ENCODE peak calls at places on chromosomes 4 and X, in nine cellular contexts. K is AG04450, Z is PC-3, E is AG10803, G is H7, B is tibial nerve, H is K562, D is neural progenitor cell, X is IMR-90. F is an unnamed sample.

GRCh38 chr4:11599044-11599443 is 170.3 kb upstream of the HS3ST1 start:
- DNase-seq in G (no peak), Z (peak; percentile 53), E (no peak), H (no peak), K (no peak), B (no peak), X (no peak), D (no peak), F (peak; percentile 49)

GRCh38 chrX:2888309-2888708 is 40.8 kb downstream of the ARSD start:
- DNase-seq in G (no peak), B (no peak), X (no peak), Z (no peak), K (no peak), D (no peak), E (no peak), H (no peak), F (no peak)

GRCh38 chr4:35772291-35772690 is 472.0 kb downstream of the ARAP2 start:
- DNase-seq in K (no peak), Z (peak; percentile 73), B (no peak), G (no peak), X (no peak), H (no peak), E (no peak), D (no peak), F (peak; percentile 91)

GRCh38 chr4:90825849-90826248 is 698.7 kb downstream of the CCSER1 start:
- DNase-seq in X (no peak), D (no peak), E (no peak), H (no peak), G (no peak), K (no peak), Z (no peak), B (no peak), F (no peak)

GRCh38 chr4:40621592-40622512 is 7.8 kb downstream of the RBM47 start:
- DNase-seq in E (peak; percentile 99), G (no peak), Z (peak; percentile 86), H (peak; percentile 52), D (no peak), X (peak; percentile 98), K (peak; percentile 94), B (peak; percentile 47), F (peak; percentile 99)

GRCh38 chrX:35711281-35711680 is 86.9 kb upstream of the MAGEB16 start:
- DNase-seq in E (no peak), Z (no peak), G (no peak), B (no peak), H (no peak), D (no peak), X (no peak), K (no peak), F (no peak)

GRCh38 chr4:170853422-170854021 is 763.8 kb upstream of the AADAT start:
- DNase-seq in B (peak; percentile 13), D (peak; percentile 77), Z (peak; percentile 59), E (peak; percentile 11), H (peak; percentile 35), G (peak; percentile 2), K (no peak), X (no peak), F (peak; percentile 68)

GRCh38 chr4:106898621-106899230 is 137.4 kb downstream of the DKK2 start:
- DNase-seq in B (no peak), E (peak; percentile 75), G (peak; percentile 33), X (peak; percentile 53), Z (peak; percentile 68), K (peak; percentile 7), H (peak; percentile 50), D (peak; percentile 82), F (peak; percentile 75)

GRCh38 chrX:131735127-131735526 is 191.3 kb downstream of the OR13H1 start:
- DNase-seq in H (no peak), D (no peak), K (no peak), G (no peak), B (no peak), E (no peak), X (no peak), Z (no peak), F (peak; percentile 3)

GRCh38 chr4:127967141-127967775 is 2.1 kb downstream of the ABHD18 start:
- DNase-seq in X (peak; percentile 66), Z (no peak), B (no peak), H (peak; percentile 41), K (no peak), E (peak; percentile 6), D (no peak), G (no peak), F (peak; percentile 16)

GRCh38 chr4:161522031-161522430 is 641.8 kb downstream of the FSTL5 start:
- DNase-seq in G (no peak), E (no peak), X (no peak), K (no peak), Z (no peak), B (no peak), D (no peak), H (no peak), F (no peak)

GRCh38 chr4:8355306-8355705 is 85.2 kb downstream of the ACOX3 start:
- DNase-seq in K (no peak), B (no peak), Z (no peak), H (no peak), E (no peak), G (no peak), X (peak; percentile 16), D (no peak), F (peak; percentile 70)

GRCh38 chr4:124025423-124025822 is 628.8 kb downstream of the SPRY1 start:
- DNase-seq in B (no peak), D (no peak), K (no peak), X (no peak), E (no peak), G (no peak), H (no peak), Z (no peak), F (no peak)

GRCh38 chr4:78602334-78602733 is 50.8 kb downstream of the ANXA3 start:
- DNase-seq in G (no peak), H (no peak), E (peak; percentile 72), Z (no peak), B (no peak), X (no peak), D (no peak), K (no peak), F (no peak)

GRCh38 chrX:71128915-71129765 is 10.7 kb downstream of the MED12 start:
- DNase-seq in D (peak; percentile 62), E (peak; percentile 45), Z (peak; percentile 58), X (peak; percentile 54), B (peak; percentile 38), H (peak; percentile 83), G (peak; percentile 69), K (no peak), F (peak; percentile 57)

GRCh38 chrX:2696698-2697215 is 5.7 kb downstream of the CD99 start:
- DNase-seq in H (peak; percentile 40), E (peak; percentile 84), K (peak; percentile 60), G (no peak), B (no peak), D (no peak), Z (peak; percentile 90), X (peak; percentile 90), F (peak; percentile 95)

GRCh38 chr4:162683659-162684370 is 482.9 kb downstream of the NAF1 start:
- DNase-seq in H (no peak), B (no peak), Z (peak; percentile 67), E (no peak), D (no peak), G (no peak), K (no peak), X (no peak), F (peak; percentile 69)

DNA sequence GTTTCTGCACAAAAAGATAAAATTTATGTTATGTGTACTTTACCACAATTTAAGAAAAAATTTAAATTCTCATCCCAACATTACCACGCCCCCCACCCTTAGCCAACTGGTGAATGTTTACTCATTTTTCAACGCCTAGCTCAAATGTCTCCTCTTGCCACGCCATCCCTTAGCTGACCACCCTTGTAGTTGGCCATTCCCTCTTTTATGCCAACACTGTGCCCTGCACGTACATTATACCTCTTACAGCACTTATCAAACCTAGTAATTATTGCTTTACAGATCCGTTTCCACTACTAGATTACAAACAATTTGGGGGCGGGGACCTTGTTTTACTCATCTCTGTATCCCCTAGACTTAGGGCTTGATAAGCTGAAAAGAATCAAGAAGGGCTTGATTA is 644 bp downstream of the ERCC6L start:
- DNase-seq in H (no peak), E (no peak), X (no peak), K (no peak), Z (peak; percentile 16), G (peak; percentile 24), B (no peak), D (no peak), F (no peak)
- H3K4me3 ChIP-seq in H (peak overlapping the region; percentile 56), E (peak overlapping the region; percentile 59), X (peak overlapping the region; percentile 32), K (peak overlapping the region; percentile 57), Z (peak overlapping the region; percentile 95), G (peak overlapping the region; percentile 71), B (no peak overlapping the region), D (peak overlapping the region; percentile 67), F (peak overlapping the region; percentile 53)

DNA sequence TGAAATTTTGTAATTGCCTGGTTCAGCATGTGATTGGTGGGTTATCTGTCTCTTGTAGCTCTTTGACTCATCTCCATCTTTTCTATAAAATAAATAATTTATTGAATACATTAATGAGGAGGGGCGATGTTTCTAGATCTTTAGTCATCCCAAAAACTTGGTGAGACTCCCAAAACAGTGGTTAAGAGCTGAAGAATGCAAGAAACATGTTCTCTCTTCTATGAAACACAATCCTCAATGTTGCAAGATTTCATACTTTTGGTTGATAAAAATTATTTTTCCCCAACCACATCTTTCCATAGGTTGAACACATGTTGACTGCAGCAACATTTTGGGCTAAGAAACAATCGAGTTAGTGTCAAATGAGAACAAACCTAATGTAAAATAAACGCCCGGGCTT is 1.2 kb upstream of the TMEM47 start:
- DNase-seq in G (no peak), X (peak; percentile 40), D (no peak), K (peak; percentile 1), E (peak; percentile 76), B (no peak), H (no peak), Z (no peak), F (no peak)
- H3K4me3 ChIP-seq in G (no peak overlapping the region), X (no peak overlapping the region), D (peak overlapping the region; percentile 55), K (no peak overlapping the region), E (peak overlapping the region; percentile 53), B (no peak overlapping the region), H (no peak overlapping the region), Z (no peak overlapping the region), F (no peak overlapping the region)

GRCh38 chr4:154999950-155000578 is 208.4 kb upstream of the NPY2R start:
- DNase-seq in X (no peak), D (no peak), B (no peak), G (no peak), E (no peak), Z (no peak), K (no peak), H (no peak), F (no peak)
- H3K4me3 ChIP-seq in X (no peak overlapping the region), D (no peak overlapping the region), B (no peak overlapping the region), G (no peak overlapping the region), E (no peak overlapping the region), Z (no peak overlapping the region), K (no peak overlapping the region), H (no peak overlapping the region), F (no peak overlapping the region)

DNA sequence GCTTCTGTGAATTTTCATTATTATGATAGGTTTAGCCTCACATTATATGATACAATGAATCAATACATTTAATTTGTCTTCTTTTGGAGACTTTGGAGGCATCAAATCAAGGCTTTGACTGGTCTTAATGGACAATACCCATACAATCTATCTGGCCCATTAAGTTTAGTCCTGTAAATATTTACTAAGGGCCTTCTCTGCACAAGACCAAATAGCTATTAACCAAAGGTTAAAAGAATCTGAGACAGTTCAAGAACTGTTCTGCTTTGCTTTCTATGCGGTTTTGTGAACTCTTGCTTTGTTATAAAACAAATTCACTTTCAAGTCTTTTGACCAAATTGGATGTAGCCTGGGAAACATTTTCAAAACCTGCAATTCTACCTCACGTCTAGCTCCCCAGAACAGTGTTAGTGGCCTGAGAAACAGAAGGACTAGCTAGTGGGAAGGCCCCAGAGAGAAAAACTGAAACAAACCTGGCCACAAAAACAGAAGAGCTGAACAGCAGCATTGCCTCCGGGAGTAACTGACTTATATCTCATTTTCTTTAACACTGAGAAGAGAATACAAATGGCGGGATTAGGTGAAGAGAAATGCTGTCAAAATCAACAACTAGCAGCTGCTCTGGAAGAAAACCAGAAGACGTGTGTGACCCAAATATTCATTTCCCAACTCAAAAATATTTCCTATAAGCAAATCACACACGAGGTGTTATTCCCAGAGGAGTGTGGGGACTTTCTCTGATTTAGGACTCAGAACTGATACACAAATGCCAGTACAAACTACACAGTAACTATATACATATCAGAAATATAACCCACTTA is 548 bp downstream of the TLR1 start:
- DNase-seq in D (no peak), Z (peak; percentile 23), B (no peak), X (no peak), G (no peak), H (no peak), E (peak; percentile 31), K (no peak), F (no peak)
- H3K4me3 ChIP-seq in D (no peak overlapping the region), Z (no peak overlapping the region), B (peak overlapping the region; percentile 25), X (no peak overlapping the region), G (no peak overlapping the region), H (no peak overlapping the region), E (no peak overlapping the region), K (no peak overlapping the region), F (no peak overlapping the region)